ENCODE peak calls at places on chromosomes 13 and 19, in eight cellular contexts. M is colonic mucosa, T is heart left ventricle, D is A673, C is mucosa of descending colon, R is neural progenitor cell, N is BE2C, J is esophagus squamous epithelium. A is an unnamed sample.

GRCh38 chr13:107099661-107100060 is 531.7 kb upstream of the ARGLU1 start:
- DNase-seq in M (no peak), T (no peak), D (no peak), C (no peak), R (no peak), N (no peak), J (no peak), A (no peak)

GRCh38 chr13:111908391-111908790 is 158.6 kb upstream of the SOX1 start:
- DNase-seq in M (peak; percentile 12), T (no peak), D (no peak), C (no peak), R (no peak), N (no peak), J (no peak), A (peak; percentile 40)

GRCh38 chr19:33841685-33842084 is 45.0 kb downstream of the KCTD15 start:
- DNase-seq in M (no peak), T (no peak), D (no peak), C (no peak), R (no peak), N (no peak), J (no peak), A (peak; percentile 81)

GRCh38 chr13:67224148-67224846 is 5.8 kb downstream of the PCDH9 start:
- DNase-seq in M (peak; percentile 57), T (peak; percentile 84), D (peak; percentile 81), C (peak; percentile 57), R (peak; percentile 78), N (peak; percentile 75), J (no peak), A (no peak)

GRCh38 chr13:29918845-29919244 is 68.4 kb upstream of the UBL3 start:
- DNase-seq in M (no peak), T (no peak), D (no peak), C (no peak), R (no peak), N (no peak), J (no peak), A (peak; percentile 49)

GRCh38 chr13:106083620-106084350 is 451.7 kb downstream of the EFNB2 start:
- DNase-seq in M (peak; percentile 63), T (no peak), D (peak; percentile 5), C (no peak), R (peak; percentile 63), N (peak; percentile 40), J (no peak), A (no peak)

GRCh38 chr13:46553521-46553885 is 533 bp downstream of the LRCH1 start:
- DNase-seq in M (peak; percentile 41), T (peak; percentile 73), D (no peak), C (no peak), R (peak; percentile 19), N (peak; percentile 18), J (no peak), A (no peak)

GRCh38 chr13:97254809-97255208 is 32.7 kb downstream of the MBNL2 start:
- DNase-seq in M (no peak), T (no peak), D (no peak), C (no peak), R (no peak), N (no peak), J (no peak), A (peak; percentile 62)

GRCh38 chr19:45009625-45010255 is 8.5 kb downstream of the RELB start:
- DNase-seq in M (no peak), T (no peak), D (no peak), C (no peak), R (no peak), N (no peak), J (no peak), A (no peak)

GRCh38 chr19:55657004-55657747 is 2.3 kb downstream of the U2AF2 start:
- DNase-seq in M (no peak), T (no peak), D (no peak), C (no peak), R (no peak), N (no peak), J (no peak), A (no peak)

GRCh38 chr13:48733739-48734329 is 80.1 kb downstream of the CYSLTR2 start:
- DNase-seq in M (no peak), T (no peak), D (no peak), C (no peak), R (no peak), N (no peak), J (no peak), A (no peak)

GRCh38 chr13:109941221-109941620 is 154.8 kb upstream of the IRS2 start:
- DNase-seq in M (no peak), T (no peak), D (no peak), C (no peak), R (no peak), N (no peak), J (no peak), A (no peak)

GRCh38 chr13:91894311-91894710 is 495.9 kb downstream of the GPC5 start:
- DNase-seq in M (no peak), T (no peak), D (peak; percentile 7), C (no peak), R (no peak), N (no peak), J (no peak), A (no peak)

GRCh38 chr13:67383358-67383757 is 153.2 kb upstream of the PCDH9 start:
- DNase-seq in M (no peak), T (peak; percentile 51), D (no peak), C (no peak), R (no peak), N (no peak), J (no peak), A (no peak)

GRCh38 chr19:33375760-33376159 is 2.3 kb downstream of the CEBPG start:
- DNase-seq in M (no peak), T (no peak), D (no peak), C (no peak), R (no peak), N (no peak), J (no peak), A (no peak)

GRCh38 chr19:40822161-40822560 is 23.2 kb downstream of the EGLN2 start:
- DNase-seq in M (peak; percentile 17), T (no peak), D (no peak), C (no peak), R (no peak), N (no peak), J (no peak), A (peak; percentile 83)

GRCh38 chr19:31178833-31179470 is 170.3 kb downstream of the TSHZ3 start:
- DNase-seq in M (no peak), T (no peak), D (no peak), C (no peak), R (no peak), N (no peak), J (no peak), A (no peak)

DNA sequence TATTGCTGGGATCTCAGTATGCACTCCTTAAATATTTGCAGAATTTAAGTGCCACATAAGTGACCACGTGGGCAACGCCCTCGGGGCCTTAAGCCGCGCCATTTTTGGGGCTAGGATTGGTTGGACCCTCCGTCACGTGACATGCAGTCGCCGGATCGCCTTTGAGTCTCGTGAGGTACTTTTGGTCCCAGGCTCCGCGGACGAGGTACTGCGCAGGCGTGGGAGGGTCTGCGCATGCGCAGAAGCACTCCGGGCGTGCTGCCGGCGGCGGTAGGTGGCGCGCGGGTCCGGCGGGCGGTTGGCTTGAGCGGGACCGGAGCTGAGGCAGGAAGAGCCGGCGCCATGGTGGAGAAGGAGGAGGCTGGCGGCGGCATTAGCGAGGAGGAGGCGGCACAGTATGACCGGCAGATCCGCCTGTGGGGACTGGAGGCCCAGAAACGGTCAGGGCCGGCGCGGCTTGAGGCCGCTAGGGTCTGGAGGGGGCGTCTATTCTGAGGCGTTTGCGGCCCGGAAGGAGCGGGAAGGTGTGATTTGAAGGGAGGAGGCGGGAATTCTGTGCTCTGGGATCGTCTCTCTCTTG is at the start of gene SAE1:
- DNase-seq in M (peak; percentile 94), T (peak; percentile 98), D (peak; percentile 99), C (peak; percentile 97), R (peak; percentile 98), N (peak; percentile 98), J (peak; percentile 64), A (peak; percentile 96)
- TF ChIP-seq CTCF in M (peak; percentile 25), T (peak; percentile 80), D (peak; percentile 70), C (no peak), R (peak; percentile 58), N (peak; percentile 30), J (peak; percentile 31), A (peak; percentile 48)

DNA sequence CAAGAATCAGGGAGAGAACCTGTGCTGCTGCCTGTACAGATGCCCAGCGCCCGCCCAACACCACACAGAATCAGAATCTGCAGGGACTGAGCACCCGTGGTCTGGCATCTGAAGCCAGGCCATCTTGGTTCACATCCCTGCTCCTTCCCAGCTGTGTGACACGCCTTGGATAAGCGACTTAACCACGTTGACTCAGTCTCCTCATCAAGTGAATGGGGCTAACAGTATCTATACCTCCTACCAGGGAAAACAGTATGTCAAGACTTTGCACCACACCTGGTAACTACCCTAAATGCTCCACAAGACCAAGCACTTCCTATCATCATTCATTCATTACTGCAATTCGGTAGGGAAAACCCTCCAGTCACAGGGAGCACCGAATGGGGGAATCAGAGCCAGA is 1.2 kb downstream of the RANBP3 start:
- DNase-seq in M (no peak), T (no peak), D (no peak), C (no peak), R (no peak), N (no peak), J (no peak), A (no peak)
- H3K4me1 ChIP-seq in M (peaks cover 22% of the 10 kb centered on the region), T (peaks cover 58% of the 10 kb centered on the region), D (peaks cover 28% of the 10 kb centered on the region), C (peaks cover 47% of the 10 kb centered on the region), R (peaks cover 5% of the 10 kb centered on the region), N (no peaks in the 10 kb centered on the region), J (peaks cover 31% of the 10 kb centered on the region), A (peaks cover 67% of the 10 kb centered on the region)

GRCh38 chr13:51767100-51767499 is 36.9 kb downstream of the DHRS12 start:
- DNase-seq in M (no peak), T (no peak), D (peak; percentile 28), C (no peak), R (peak; percentile 54), N (no peak), J (no peak), A (no peak)
- TF ChIP-seq CTCF in M (no peak), T (no peak), D (peak; percentile 43), C (no peak), R (peak; percentile 53), N (peak; percentile 11), J (no peak), A (no peak)

GRCh38 chr19:18322759-18323460 is at the start of gene LSM4:
- DNase-seq in M (peak; percentile 99), T (peak; percentile 99), D (peak; percentile 99), C (peak; percentile 100), R (peak; percentile 100), N (peak; percentile 99), J (peak; percentile 94), A (no peak)

GRCh38 chr19:18319591-18320135 is 3.2 kb downstream of the LSM4 start:
- DNase-seq in M (peak; percentile 92), T (no peak), D (no peak), C (peak; percentile 88), R (no peak), N (no peak), J (no peak), A (no peak)

GRCh38 chr19:18321729-18322091 is 1.2 kb downstream of the LSM4 start:
- DNase-seq in M (no peak), T (no peak), D (peak; percentile 40), C (no peak), R (no peak), N (no peak), J (no peak), A (no peak)

GRCh38 chr19:18320865-18321728 is 1.8 kb downstream of the LSM4 start:
- DNase-seq in M (peak; percentile 88), T (no peak), D (no peak), C (peak; percentile 85), R (no peak), N (no peak), J (no peak), A (no peak)

GRCh38 chr19:18322318-18322758 is 538 bp downstream of the LSM4 start:
- DNase-seq in M (peak; percentile 87), T (no peak), D (peak; percentile 54), C (peak; percentile 79), R (peak; percentile 81), N (peak; percentile 74), J (no peak), A (no peak)
- H3K4me1 ChIP-seq in M (peaks cover 42% of the 10 kb centered on the region), T (peaks cover 52% of the 10 kb centered on the region), D (peaks cover 11% of the 10 kb centered on the region), C (peaks cover 53% of the 10 kb centered on the region), R (peaks cover 19% of the 10 kb centered on the region), N (peaks cover 28% of the 10 kb centered on the region), J (peaks cover 35% of the 10 kb centered on the region), A (peaks cover 40% of the 10 kb centered on the region)

A was measured in vagina.